ENCODE peak calls at places on chromosome 12, in ten cellular contexts. R is fibroblast of lung, A is ELR, C is kidney tubule cell, N is IMR-90, P is WTC11, F is C1 segment of cervical spinal cord, S is RPMI7951, U is SW 1271, Q is activated gamma-delta T cell treated with Interleukin-2 at 50 U/mL for 16 hours. T is an unnamed sample.

GRCh38 chr12:83016226-83016835 is 329.6 kb downstream of the TMTC2 start:
- DNase-seq in R (peak; percentile 88), A (peak; percentile 17), C (peak; percentile 53), N (peak; percentile 89), P (no peak), F (no peak), S (peak; percentile 83), U (no peak), Q (no peak), T (no peak)

GRCh38 chr12:15706010-15706676 is 83.0 kb downstream of the EPS8 start:
- DNase-seq in R (no peak), A (no peak), C (no peak), N (no peak), P (peak; percentile 53), F (no peak), S (no peak), U (no peak), Q (no peak), T (peak; percentile 28)

GRCh38 chr12:124073636-124074035 is 100.6 kb downstream of the ZNF664 start:
- DNase-seq in R (no peak), A (peak; percentile 63), C (no peak), N (no peak), P (no peak), F (no peak), S (peak; percentile 72), U (no peak), Q (no peak), T (no peak)

GRCh38 chr12:46205293-46205692 is 63.5 kb downstream of the SLC38A1 start:
- DNase-seq in R (peak; percentile 26), A (no peak), C (no peak), N (no peak), P (no peak), F (no peak), S (peak; percentile 10), U (no peak), Q (no peak), T (no peak)

GRCh38 chr12:20463920-20464524 is 95.7 kb downstream of the PDE3A start:
- DNase-seq in R (peak; percentile 47), A (peak; percentile 30), C (peak; percentile 17), N (peak; percentile 16), P (no peak), F (no peak), S (no peak), U (no peak), Q (no peak), T (no peak)

GRCh38 chr12:133010657-133011297 is 24.6 kb downstream of the ZNF26 start:
- DNase-seq in R (peak; percentile 12), A (no peak), C (no peak), N (no peak), P (no peak), F (no peak), S (no peak), U (no peak), Q (no peak), T (no peak)

GRCh38 chr12:24349051-24349780 is 399.7 kb upstream of the SOX5 start:
- DNase-seq in R (no peak), A (peak; percentile 22), C (no peak), N (no peak), P (no peak), F (no peak), S (no peak), U (no peak), Q (no peak), T (no peak)

GRCh38 chr12:20434993-20435392 is 66.7 kb downstream of the PDE3A start:
- DNase-seq in R (no peak), A (no peak), C (peak; percentile 75), N (peak; percentile 42), P (no peak), F (no peak), S (no peak), U (no peak), Q (no peak), T (no peak)

GRCh38 chr12:15152864-15153263 is 68.4 kb downstream of the RERG start:
- DNase-seq in R (peak; percentile 83), A (peak; percentile 27), C (peak; percentile 74), N (peak; percentile 30), P (no peak), F (no peak), S (peak; percentile 16), U (no peak), Q (no peak), T (no peak)

GRCh38 chr12:96237035-96237434 is 42.9 kb downstream of the ELK3 start:
- DNase-seq in R (peak; percentile 52), A (no peak), C (no peak), N (no peak), P (no peak), F (no peak), S (no peak), U (no peak), Q (no peak), T (no peak)

GRCh38 chr12:47074757-47075156 is 4.7 kb upstream of the PCED1B start:
- DNase-seq in R (no peak), A (no peak), C (no peak), N (no peak), P (no peak), F (no peak), S (no peak), U (no peak), Q (no peak), T (no peak)

GRCh38 chr12:47397664-47398281 is 308.1 kb downstream of the RPAP3 start:
- DNase-seq in R (peak; percentile 75), A (peak; percentile 93), C (peak; percentile 88), N (peak; percentile 76), P (no peak), F (no peak), S (peak; percentile 92), U (no peak), Q (peak; percentile 19), T (no peak)

GRCh38 chr12:120584343-120585149 is 3.3 kb upstream of the POP5 start:
- DNase-seq in R (no peak), A (peak; percentile 49), C (peak; percentile 63), N (no peak), P (peak; percentile 71), F (peak; percentile 25), S (peak; percentile 9), U (no peak), Q (peak; percentile 36), T (no peak)

GRCh38 chr12:108125073-108125472 is 4.0 kb upstream of the WSCD2 start:
- DNase-seq in R (no peak), A (no peak), C (no peak), N (no peak), P (no peak), F (no peak), S (no peak), U (no peak), Q (no peak), T (no peak)

GRCh38 chr12:122669397-122670070 is 33.6 kb downstream of the HCAR2 start:
- DNase-seq in R (peak; percentile 79), A (peak; percentile 82), C (peak; percentile 87), N (peak; percentile 66), P (no peak), F (no peak), S (peak; percentile 45), U (no peak), Q (no peak), T (no peak)

GRCh38 chr12:15474766-15475165 is 152.5 kb downstream of the PTPRO start:
- DNase-seq in R (no peak), A (no peak), C (no peak), N (no peak), P (no peak), F (no peak), S (no peak), U (no peak), Q (no peak), T (no peak)

GRCh38 chr12:130070017-130070653 is 92.1 kb upstream of the FZD10 start:
- DNase-seq in R (no peak), A (no peak), C (peak; percentile 68), N (no peak), P (no peak), F (peak; percentile 13), S (no peak), U (no peak), Q (no peak), T (no peak)

GRCh38 chr12:11813422-11813813 is 163.9 kb downstream of the ETV6 start:
- DNase-seq in R (no peak), A (no peak), C (no peak), N (no peak), P (no peak), F (no peak), S (no peak), U (no peak), Q (no peak), T (no peak)

GRCh38 chr12:124848621-124849380 is 14.9 kb downstream of the SCARB1 start:
- DNase-seq in R (no peak), A (no peak), C (no peak), N (no peak), P (no peak), F (peak; percentile 28), S (no peak), U (no peak), Q (no peak), T (no peak)

GRCh38 chr12:51950682-51951198 is 759 bp upstream of the ACVR1B start:
- DNase-seq in R (no peak), A (no peak), C (no peak), N (no peak), P (no peak), F (no peak), S (no peak), U (no peak), Q (no peak), T (no peak)

GRCh38 chr12:127588224-127588623 is 678.7 kb upstream of the TMEM132C start:
- DNase-seq in R (peak; percentile 76), A (peak; percentile 88), C (no peak), N (peak; percentile 90), P (no peak), F (no peak), S (peak; percentile 84), U (no peak), Q (no peak), T (peak; percentile 25)

GRCh38 chr12:50103767-50104321 is at the start of gene GPD1:
- DNase-seq in R (peak; percentile 18), A (peak; percentile 57), C (peak; percentile 60), N (peak; percentile 28), P (peak; percentile 48), F (peak; percentile 12), S (peak; percentile 32), U (no peak), Q (no peak), T (no peak)

GRCh38 chr12:95336387-95337067 is 118.9 kb downstream of the VEZT start:
- DNase-seq in R (peak; percentile 91), A (peak; percentile 75), C (peak; percentile 79), N (peak; percentile 85), P (peak; percentile 79), F (peak; percentile 57), S (peak; percentile 78), U (no peak), Q (no peak), T (peak; percentile 89)

GRCh38 chr12:113241191-113242017 is 20.1 kb downstream of the TPCN1 start:
- DNase-seq in R (peak; percentile 78), A (peak; percentile 98), C (peak; percentile 99), N (peak; percentile 96), P (no peak), F (no peak), S (peak; percentile 99), U (peak; percentile 33), Q (no peak), T (no peak)

GRCh38 chr12:104426926-104427546 is 29.7 kb upstream of the CHST11 start:
- DNase-seq in R (peak; percentile 32), A (peak; percentile 84), C (peak; percentile 83), N (peak; percentile 70), P (no peak), F (no peak), S (peak; percentile 71), U (no peak), Q (no peak), T (no peak)

GRCh38 chr12:107884769-107885694 is 110.5 kb downstream of the ASCL4 start:
- DNase-seq in R (peak; percentile 55), A (peak; percentile 67), C (peak; percentile 53), N (peak; percentile 49), P (peak; percentile 62), F (peak; percentile 24), S (peak; percentile 44), U (no peak), Q (peak; percentile 7), T (peak; percentile 46)

GRCh38 chr12:88308825-88309224 is 166.7 kb downstream of the TMTC3 start:
- DNase-seq in R (peak; percentile 89), A (peak; percentile 97), C (peak; percentile 77), N (peak; percentile 95), P (no peak), F (no peak), S (peak; percentile 36), U (no peak), Q (no peak), T (no peak)

GRCh38 chr12:124480469-124481256 is 86.7 kb downstream of the NCOR2 start:
- DNase-seq in R (peak; percentile 72), A (peak; percentile 87), C (peak; percentile 92), N (peak; percentile 47), P (no peak), F (peak; percentile 21), S (peak; percentile 97), U (no peak), Q (no peak), T (no peak)